ENCODE peak calls at places on chromosomes 12 and 14, in four cellular contexts. F, X, V and E are unnamed samples.

GRCh38 chr12:25276199-25276937 is 25.6 kb upstream of the KRAS start:
- DNase-seq in V (no peak), F (peak), X (no peak), E (no peak)

GRCh38 chr12:16385779-16386646 is 38.6 kb downstream of the MGST1 start:
- DNase-seq in V (no peak), X (peak), F (no peak), E (no peak)

GRCh38 chr12:5184159-5184558 is 140.5 kb downstream of the KCNA5 start:
- DNase-seq in F (no peak), V (no peak), X (no peak), E (no peak)

GRCh38 chr14:96103560-96104460 is 64.6 kb downstream of the C14orf132 start:
- DNase-seq in X (no peak), F (no peak), V (no peak), E (no peak)

GRCh38 chr14:103361868-103362267 is 23.3 kb upstream of the MARK3 start:
- DNase-seq in F (no peak), X (no peak), V (no peak), E (no peak)

GRCh38 chr12:114750905-114751304 is 66.9 kb upstream of the TBX3 start:
- DNase-seq in V (no peak), X (no peak), F (no peak), E (no peak)

GRCh38 chr12:64221656-64222010 is 463 bp downstream of the KICS2 start:
- DNase-seq in F (no peak), V (no peak), X (peak), E (peak)

GRCh38 chr12:1939745-1940607 is 21.5 kb upstream of the CACNA2D4 start:
- DNase-seq in F (peak), X (peak), V (peak), E (peak)

GRCh38 chr12:54294152-54294913 is 6.5 kb downstream of the NFE2 start:
- DNase-seq in V (peak), X (peak), F (no peak), E (no peak)

GRCh38 chr12:130203151-130203550 is 40.9 kb downstream of the FZD10 start:
- DNase-seq in V (no peak), X (no peak), F (no peak), E (no peak)

GRCh38 chr12:49057888-49058287 is 2.7 kb downstream of the KMT2D start:
- DNase-seq in X (no peak), F (no peak), V (no peak), E (no peak)

GRCh38 chr12:13942826-13943225 is 38.6 kb downstream of the GRIN2B start:
- DNase-seq in X (no peak), F (no peak), V (no peak), E (no peak)

GRCh38 chr12:43501705-43502104 is 50.3 kb downstream of the ADAMTS20 start:
- DNase-seq in X (no peak), V (no peak), F (no peak), E (no peak)

GRCh38 chr12:130715150-130715995 is 726 bp downstream of the RIMBP2 start:
- DNase-seq in V (no peak), X (peak), F (no peak), E (no peak)

GRCh38 chr12:102106905-102107304 is 13.0 kb downstream of the NUP37 start:
- DNase-seq in F (no peak), X (no peak), V (no peak), E (no peak)

GRCh38 chr14:53509227-53509822 is 356.2 kb upstream of the DDHD1 start:
- DNase-seq in F (no peak), V (no peak), X (peak), E (no peak)

GRCh38 chr12:99213047-99213446 is 434.5 kb upstream of the GARIN6 start:
- DNase-seq in F (no peak), X (no peak), V (no peak), E (no peak)

GRCh38 chr14:24438198-24439095 is 4.1 kb downstream of the SDR39U1 start:
- DNase-seq in V (no peak), F (no peak), X (no peak), E (no peak)

GRCh38 chr12:47014474-47014873 is 64.9 kb upstream of the PCED1B start:
- DNase-seq in X (no peak), F (no peak), V (no peak), E (no peak)

GRCh38 chr12:96416033-96416790 is 16.0 kb upstream of the CDK17 start:
- DNase-seq in X (no peak), F (no peak), V (no peak), E (no peak)

GRCh38 chr14:69522026-69522425 is 37.5 kb downstream of the PLEKHD1 start:
- DNase-seq in X (no peak), F (no peak), V (no peak), E (no peak)

GRCh38 chr12:103503546-103504480 is 8.0 kb upstream of the C12orf42 start:
- DNase-seq in X (peak), V (peak), F (peak), E (peak)

GRCh38 chr14:105855246-105855892 is 329.0 kb downstream of the TMEM121 start:
- DNase-seq in F (no peak), X (peak), V (no peak), E (no peak)

GRCh38 chr12:77685112-77685511 is 145.6 kb upstream of the NAV3 start:
- DNase-seq in V (no peak), X (peak), F (no peak), E (no peak)

GRCh38 chr12:981956-982355 is 9.1 kb upstream of the ERC1 start:
- DNase-seq in F (no peak), X (no peak), V (no peak), E (no peak)

GRCh38 chr12:108561852-108562347 is 496 bp upstream of the ISCU start:
- DNase-seq in X (no peak), F (no peak), V (no peak), E (no peak)

GRCh38 chr12:120856980-120857379 is 47.2 kb downstream of the SPPL3 start:
- DNase-seq in X (no peak), V (no peak), F (no peak), E (no peak)